ENCODE peak calls at places on chromosomes 16 and 17, in seven cellular contexts. P, Z, I, L, D, N and V are unnamed samples.

GRCh38 chr16:75231570-75231969 is 12.8 kb downstream of the CTRB1 start:
- DNase-seq in P (no peak), Z (no peak), I (no peak), L (no peak), D (no peak), N (peak; percentile 0), V (no peak)

GRCh38 chr17:78734841-78735641 is 47.0 kb downstream of the CYTH1 start:
- DNase-seq in P (no peak), Z (no peak), I (no peak), L (no peak), D (no peak), N (no peak), V (peak; percentile 17)

GRCh38 chr16:26987631-26988030 is 79.1 kb upstream of the C16orf82 start:
- DNase-seq in P (peak; percentile 73), Z (no peak), I (no peak), L (no peak), D (no peak), N (peak; percentile 94), V (no peak)

GRCh38 chr16:65722429-65722828 is 600.6 kb upstream of the CDH11 start:
- DNase-seq in P (no peak), Z (no peak), I (no peak), L (no peak), D (no peak), N (no peak), V (no peak)

GRCh38 chr16:29784901-29785500 is 5.5 kb upstream of the KIF22 start:
- DNase-seq in P (peak; percentile 86), Z (peak; percentile 83), I (peak; percentile 93), L (no peak), D (no peak), N (peak; percentile 32), V (peak; percentile 72)

GRCh38 chr17:17921192-17922082 is 50.8 kb downstream of the TOM1L2 start:
- DNase-seq in P (peak; percentile 94), Z (no peak), I (peak; percentile 37), L (peak; percentile 92), D (peak; percentile 57), N (peak; percentile 97), V (peak; percentile 30)

GRCh38 chr17:307295-307691 is 45.3 kb downstream of the RPH3AL start:
- DNase-seq in P (no peak), Z (peak; percentile 33), I (no peak), L (no peak), D (no peak), N (no peak), V (no peak)

GRCh38 chr17:44599298-44600175 is 42.3 kb downstream of the FZD2 start:
- DNase-seq in P (peak; percentile 95), Z (no peak), I (no peak), L (peak; percentile 2), D (no peak), N (peak; percentile 97), V (peak; percentile 60)

GRCh38 chr17:50027639-50028206 is 28.2 kb upstream of the ITGA3 start:
- DNase-seq in P (peak; percentile 97), Z (peak; percentile 76), I (peak; percentile 90), L (no peak), D (no peak), N (peak; percentile 96), V (peak; percentile 97)